ENCODE peak calls at places on chromosomes 6 and 20, in ten cellular contexts. F is A549; Q is bronchial epithelial cell; K is cardiac muscle cell; C is HCT116; N is CD4-positive, alpha-beta T cell; A is gastrocnemius medialis; Z is HFFc6; E is astrocyte of the spinal cord; Y is SK-N-SH. P is an unnamed sample.

GRCh38 chr6:147071786-147072185 is 132.4 kb upstream of the STXBP5 start:
- DNase-seq in A (no peak), N (no peak), Z (no peak), K (no peak), F (no peak), Q (no peak), E (no peak), Y (no peak), C (no peak), P (no peak)

GRCh38 chr6:16239798-16240123 is 1.4 kb downstream of the GMPR start:
- DNase-seq in C (peak), E (no peak), Y (no peak), K (no peak), Z (no peak), Q (no peak), N (no peak), A (no peak), F (peak), P (no peak)

GRCh38 chr6:166415833-166416347 is 33.1 kb upstream of the MPC1 start:
- DNase-seq in F (no peak), A (no peak), N (no peak), C (no peak), K (no peak), Z (no peak), Q (no peak), E (no peak), Y (no peak), P (no peak)

GRCh38 chr6:160190974-160191373 is 67.6 kb downstream of the SLC22A2 start:
- DNase-seq in A (no peak), F (no peak), Y (no peak), N (no peak), Q (no peak), C (no peak), K (peak), Z (no peak), E (no peak), P (no peak)

GRCh38 chr6:121596441-121596840 is 161.0 kb downstream of the GJA1 start:
- DNase-seq in Q (no peak), N (no peak), C (no peak), F (no peak), E (no peak), K (no peak), A (no peak), Z (no peak), Y (no peak), P (no peak)

GRCh38 chr6:158143700-158144099 is 24.4 kb downstream of the SERAC1 start:
- DNase-seq in E (no peak), Y (no peak), N (no peak), Q (peak), A (no peak), Z (no peak), F (no peak), K (no peak), C (no peak), P (peak)

GRCh38 chr6:45052325-45052724 is 275.8 kb upstream of the RUNX2 start:
- DNase-seq in A (no peak), Y (no peak), Z (no peak), C (no peak), K (no peak), Q (peak), E (no peak), N (no peak), F (no peak), P (no peak)

GRCh38 chr20:25726357-25726756 is 29.7 kb upstream of the ZNF337 start:
- DNase-seq in Y (no peak), N (no peak), K (no peak), Q (no peak), F (no peak), E (no peak), Z (no peak), C (no peak), A (no peak), P (no peak)

GRCh38 chr6:48817714-48818113 is 645.3 kb downstream of the MMUT start:
- DNase-seq in C (no peak), E (peak), Z (peak), Q (peak), K (no peak), N (no peak), A (no peak), F (no peak), Y (no peak), P (no peak)

GRCh38 chr20:22921595-22922421 is 113.3 kb upstream of the SSTR4 start:
- DNase-seq in C (no peak), N (no peak), E (peak), Z (peak), Y (no peak), A (no peak), F (peak), K (no peak), Q (peak), P (no peak)

GRCh38 chr6:113824411-113824810 is 32.7 kb upstream of the MARCKS start:
- DNase-seq in Y (no peak), F (no peak), Q (no peak), N (no peak), E (peak), C (no peak), Z (no peak), K (no peak), A (no peak), P (no peak)

GRCh38 chr6:81906709-81907204 is 154.3 kb upstream of the TENT5A start:
- DNase-seq in E (no peak), Q (peak), A (no peak), N (no peak), F (no peak), Z (no peak), C (no peak), Y (no peak), K (no peak), P (no peak)

GRCh38 chr6:33217246-33217645 is 8.9 kb downstream of the RING1 start:
- DNase-seq in N (no peak), K (no peak), C (no peak), A (no peak), Z (no peak), Q (peak), Y (no peak), F (no peak), E (no peak), P (no peak)

GRCh38 chr6:91580635-91581034 is 993.8 kb upstream of the MAP3K7 start:
- DNase-seq in F (no peak), E (no peak), Z (no peak), C (no peak), K (no peak), N (no peak), Q (peak), A (no peak), Y (no peak), P (no peak)

GRCh38 chr6:37791156-37791919 is 28.2 kb upstream of the ZFAND3 start:
- DNase-seq in N (peak), F (peak), Q (peak), Z (peak), K (peak), A (peak), E (peak), C (peak), Y (peak), P (peak)

GRCh38 chr20:22586645-22587310 is 2.4 kb upstream of the FOXA2 start:
- DNase-seq in Q (no peak), N (no peak), E (no peak), F (peak), Y (peak), Z (no peak), C (no peak), K (peak), A (no peak), P (no peak)

GRCh38 chr6:90701146-90701781 is 114.4 kb upstream of the MAP3K7 start:
- DNase-seq in F (peak), E (no peak), C (no peak), Y (peak), Q (no peak), K (no peak), Z (no peak), N (no peak), A (no peak), P (peak)

GRCh38 chr6:170516783-170517616 is 36.1 kb downstream of the PSMB1 start:
- DNase-seq in Y (peak), K (peak), C (peak), N (peak), F (peak), Z (peak), Q (peak), E (peak), A (peak), P (peak)

GRCh38 chr6:1872649-1873131 is 263.0 kb downstream of the FOXC1 start:
- DNase-seq in A (no peak), K (peak), Q (no peak), Z (peak), N (no peak), Y (peak), C (no peak), F (no peak), E (peak), P (no peak)

GRCh38 chr6:31821301-31822037 is 6.1 kb upstream of the HSPA1B start:
- DNase-seq in C (no peak), Y (peak), Q (no peak), N (peak), E (no peak), K (peak), F (peak), A (peak), Z (no peak), P (peak)

GRCh38 chr20:15555913-15556312 is 1017.3 kb downstream of the KIF16B start:
- DNase-seq in K (no peak), C (no peak), A (no peak), Q (no peak), F (no peak), N (no peak), Y (peak), E (no peak), Z (no peak), P (no peak)

GRCh38 chr6:170455335-170455979 is 97.7 kb downstream of the PSMB1 start:
- DNase-seq in K (no peak), Y (no peak), F (no peak), A (no peak), E (no peak), C (no peak), Z (no peak), Q (no peak), N (no peak), P (no peak)

GRCh38 chr20:36792422-36792821 is 18.9 kb upstream of the DSN1 start:
- DNase-seq in K (peak), N (no peak), Q (peak), C (peak), F (peak), A (no peak), Z (peak), Y (peak), E (peak), P (peak)

GRCh38 chr6:29474996-29475395 is 12.8 kb downstream of the MAS1L start:
- DNase-seq in K (no peak), Q (peak), E (no peak), C (no peak), A (no peak), Y (no peak), F (no peak), N (no peak), Z (no peak), P (no peak)

GRCh38 chr20:9330151-9330550 is 184.2 kb upstream of the LAMP5 start:
- DNase-seq in Z (no peak), K (no peak), Q (no peak), C (no peak), Y (no peak), A (no peak), N (no peak), F (no peak), E (no peak), P (no peak)

GRCh38 chr6:7249946-7250643 is 62.9 kb downstream of the SSR1 start:
- DNase-seq in K (no peak), Q (no peak), F (no peak), C (no peak), E (no peak), Z (peak), Y (no peak), N (no peak), A (no peak), P (peak)

GRCh38 chr6:21846541-21847451 is 253.2 kb downstream of the SOX4 start:
- DNase-seq in Y (peak), N (no peak), A (no peak), F (no peak), E (no peak), K (peak), Z (no peak), C (no peak), Q (peak), P (peak)

GRCh38 chr20:58900292-58900931 is 47.9 kb downstream of the GNAS start:
- DNase-seq in A (no peak), Y (no peak), Q (no peak), F (no peak), E (no peak), K (no peak), C (no peak), Z (no peak), N (no peak), P (no peak)

GRCh38 chr6:98593676-98594075 is 240.7 kb upstream of the POU3F2 start:
- DNase-seq in C (no peak), N (no peak), Y (no peak), K (no peak), A (no peak), Z (no peak), F (no peak), E (no peak), Q (no peak), P (no peak)
- TF ChIP-seq CTCF in C (no peak), N (no peak), Y (no peak), K (no peak), A (no peak), Z (no peak), F (no peak), E (no peak), Q (no peak), P (no peak)

GRCh38 chr20:12570371-12570770 is 438.4 kb upstream of the SPTLC3 start:
- DNase-seq in F (peak), E (no peak), N (no peak), Z (no peak), Q (peak), A (no peak), K (peak), C (no peak), Y (peak), P (peak)
- TF ChIP-seq CTCF in F (peak), E (peak), N (no peak), Z (no peak), Q (peak), A (no peak), K (peak), C (peak), Y (no peak), P (peak)

DNA sequence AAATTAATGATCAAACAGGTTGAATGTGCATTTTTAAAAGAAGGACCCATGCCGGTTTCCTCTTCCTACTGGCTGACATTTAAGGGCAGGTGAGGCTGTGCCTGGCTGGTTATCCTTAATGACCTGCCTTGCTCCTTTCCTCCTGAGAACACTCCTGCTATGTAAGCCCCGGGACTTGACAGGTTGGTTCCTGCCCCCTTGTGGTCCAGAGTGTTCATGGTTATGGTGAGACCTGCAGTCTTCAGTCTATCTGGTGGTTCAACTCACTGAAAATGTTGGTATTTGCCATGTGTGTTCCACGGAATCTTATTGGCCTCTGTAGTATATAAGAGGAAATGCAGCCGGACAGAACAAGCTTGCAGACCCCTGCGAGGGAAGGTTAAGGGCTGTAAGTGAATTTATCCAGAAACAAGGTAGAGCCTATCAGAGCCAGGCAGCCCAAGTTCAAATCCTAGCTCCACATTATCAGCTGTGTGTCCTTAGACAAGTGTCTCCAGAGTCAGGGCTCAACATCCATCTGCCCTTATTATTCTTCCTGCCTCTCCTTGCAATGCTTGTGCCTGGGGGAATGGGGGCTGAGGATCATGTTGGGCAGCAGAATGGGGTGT is 5.2 kb upstream of the BPIFA3 start:
- DNase-seq in C (peak), Z (peak), K (peak), Q (peak), F (peak), Y (peak), A (no peak), N (peak), E (peak), P (peak)
- TF ChIP-seq CTCF in C (peak), Z (peak), K (peak), Q (peak), F (peak), Y (peak), A (no peak), N (no peak), E (peak), P (peak)

GRCh38 chr6:169316651-169317050 is 63.0 kb upstream of the THBS2 start:
- DNase-seq in C (no peak), Y (no peak), A (no peak), Z (no peak), Q (no peak), N (no peak), F (no peak), K (no peak), E (no peak), P (no peak)

GRCh38 chr6:169315830-169316614 is 62.4 kb upstream of the THBS2 start:
- DNase-seq in Z (no peak), Y (no peak), F (no peak), A (no peak), K (no peak), C (no peak), E (no peak), N (no peak), Q (no peak), P (no peak)

GRCh38 chr6:169310983-169311382 is 57.3 kb upstream of the THBS2 start:
- DNase-seq in E (no peak), F (no peak), A (no peak), Z (no peak), C (no peak), N (no peak), Y (no peak), Q (no peak), K (no peak), P (no peak)

GRCh38 chr6:169313347-169314010 is 59.8 kb upstream of the THBS2 start:
- DNase-seq in C (no peak), Y (no peak), Q (no peak), A (no peak), Z (no peak), E (no peak), N (no peak), F (no peak), K (no peak), P (no peak)

DNA sequence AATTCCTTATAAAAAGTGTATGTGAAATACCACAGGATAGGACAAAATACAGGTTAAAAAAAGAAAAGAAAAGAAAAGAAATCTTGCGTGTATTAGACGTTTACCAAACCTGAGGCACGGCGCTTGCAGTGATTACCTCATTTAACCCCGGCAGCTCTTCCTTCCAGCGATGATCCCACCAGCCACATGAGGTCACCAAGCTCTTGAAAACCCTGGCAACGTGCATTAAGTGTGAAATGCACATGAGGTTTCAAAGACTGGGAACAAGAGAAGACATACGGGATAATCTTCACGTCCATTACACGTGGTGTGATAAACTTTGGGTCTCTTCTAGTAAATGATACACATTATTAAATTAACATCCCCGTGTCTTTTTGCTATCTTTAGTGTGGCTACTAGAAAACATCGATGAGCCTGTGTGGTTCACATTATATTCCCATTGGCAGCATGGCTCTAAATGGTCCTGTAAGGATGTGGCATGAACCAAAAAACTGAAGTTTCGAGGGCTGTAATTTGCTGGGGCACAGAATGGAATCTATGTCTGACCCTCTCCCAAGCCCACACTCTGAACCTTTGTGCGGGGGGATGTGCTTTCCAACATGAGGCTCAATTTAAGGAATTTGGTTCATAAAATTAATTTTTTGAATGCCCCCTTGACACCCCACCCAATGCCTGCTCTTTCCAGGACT is 59.2 kb upstream of the THBS2 start:
- DNase-seq in C (no peak), K (no peak), F (no peak), N (no peak), Z (no peak), Q (no peak), Y (no peak), A (peak), E (no peak), P (no peak)
- TF ChIP-seq CTCF in C (no peak), K (no peak), F (no peak), N (no peak), Z (no peak), Q (no peak), Y (no peak), A (no peak), E (no peak), P (no peak)

GRCh38 chr6:30730611-30731435 is 10.7 kb downstream of the TUBB start:
- DNase-seq in E (no peak), C (peak), K (peak), Y (peak), Q (peak), Z (no peak), F (peak), A (peak), N (peak), P (peak)
- TF ChIP-seq CTCF in E (peak), C (peak), K (peak), Y (peak), Q (peak), Z (peak), F (peak), A (peak), N (peak), P (peak)